ENCODE peak calls at places on chromosomes 7 and 10, in five cellular contexts. M is spleen; Q is HEK293T; I is SJSA1; G is naive thymus-derived CD8-positive, alpha-beta T cell. F is an unnamed sample.

GRCh38 chr7:46680147-46680546 is 759.1 kb upstream of the IGFBP3 start:
- DNase-seq in M (no peak), Q (no peak), G (no peak), I (peak; percentile 12), F (no peak)

GRCh38 chr7:54330216-54330800 is 211.9 kb upstream of the VSTM2A start:
- DNase-seq in Q (no peak), M (no peak), G (no peak), I (no peak), F (no peak)

GRCh38 chr7:25481891-25482290 is 253.6 kb upstream of the NPVF start:
- DNase-seq in M (no peak), Q (no peak), I (no peak), G (no peak), F (no peak)

GRCh38 chr7:87369216-87369615 is 23.8 kb downstream of the CROT start:
- DNase-seq in I (no peak), G (no peak), Q (no peak), M (no peak), F (no peak)

GRCh38 chr7:131517218-131517923 is 39.1 kb downstream of the PODXL start:
- DNase-seq in Q (no peak), I (no peak), G (no peak), M (no peak), F (no peak)

GRCh38 chr10:133195611-133196010 is 34.4 kb upstream of the UTF1 start:
- DNase-seq in Q (no peak), M (peak; percentile 56), I (no peak), G (no peak), F (no peak)

GRCh38 chr7:24334012-24334411 is 50.0 kb downstream of the NPY start:
- DNase-seq in M (no peak), G (no peak), I (no peak), Q (no peak), F (no peak)

GRCh38 chr7:73345538-73345937 is 17.6 kb downstream of the FKBP6 start:
- DNase-seq in I (no peak), M (no peak), Q (no peak), G (no peak), F (no peak)

GRCh38 chr7:23184709-23185354 is 3.0 kb downstream of the NUP42 start:
- DNase-seq in Q (peak; percentile 28), I (peak; percentile 34), G (no peak), M (no peak), F (peak; percentile 92)

GRCh38 chr10:92470026-92470425 is 103.9 kb downstream of the IDE start:
- DNase-seq in G (no peak), M (no peak), Q (no peak), I (no peak), F (no peak)

GRCh38 chr7:155466814-155467675 is 9.1 kb downstream of the EN2 start:
- DNase-seq in M (peak; percentile 74), Q (no peak), I (no peak), G (peak; percentile 42), F (no peak)

GRCh38 chr10:129901389-129902045 is 62.6 kb downstream of the EBF3 start:
- DNase-seq in Q (no peak), I (no peak), G (no peak), M (no peak), F (no peak)

GRCh38 chr7:89554209-89554608 is 600.1 kb upstream of the STEAP1 start:
- DNase-seq in M (no peak), Q (no peak), G (no peak), I (no peak), F (no peak)

GRCh38 chr10:8112230-8112915 is 57.9 kb downstream of the GATA3 start:
- DNase-seq in Q (no peak), I (no peak), M (no peak), G (no peak), F (no peak)

GRCh38 chr7:85204061-85204460 is 17.2 kb upstream of the SEMA3D start:
- DNase-seq in G (no peak), Q (no peak), I (no peak), M (no peak), F (peak; percentile 88)

GRCh38 chr10:81817611-81818160 is 57.3 kb upstream of the NRG3 start:
- DNase-seq in I (no peak), G (no peak), Q (no peak), M (no peak), F (no peak)

GRCh38 chr7:101164071-101164840 is 1.1 kb downstream of the VGF start:
- DNase-seq in Q (no peak), M (peak; percentile 76), G (no peak), I (peak; percentile 44), F (no peak)

GRCh38 chr10:133091316-133091715 is 3.6 kb downstream of the ADGRA1 start:
- DNase-seq in G (no peak), Q (no peak), M (no peak), I (no peak), F (no peak)

GRCh38 chr10:123862421-123863188 is 29.0 kb downstream of the CPXM2 start:
- DNase-seq in M (no peak), Q (no peak), G (no peak), I (no peak), F (no peak)

GRCh38 chr7:29563590-29564454 is at the start of gene PRR15:
- DNase-seq in I (no peak), Q (peak; percentile 66), G (no peak), M (peak; percentile 77), F (no peak)

GRCh38 chr7:13117103-13117502 is 429.7 kb downstream of the ARL4A start:
- DNase-seq in M (no peak), Q (peak; percentile 8), I (no peak), G (no peak), F (peak; percentile 49)

GRCh38 chr10:103739039-103739764 is 116.2 kb downstream of the SH3PXD2A start:
- DNase-seq in G (no peak), I (peak; percentile 95), Q (no peak), M (no peak), F (no peak)

GRCh38 chr7:151454932-151455530 is 15.1 kb upstream of the CRYGN start:
- DNase-seq in Q (no peak), I (no peak), M (peak; percentile 67), G (no peak), F (no peak)

GRCh38 chr10:15624405-15625191 is 95.1 kb downstream of the ITGA8 start:
- DNase-seq in Q (no peak), M (no peak), G (no peak), I (no peak), F (no peak)